ENCODE peak calls at places on chromosomes 11 and 22, in seven cellular contexts. V is body of pancreas; Z is breast epithelium; J is bronchial epithelial cell; E is NB4; Y is stimulated activated CD4-positive, alpha-beta T cell treated with anti-CD3 and anti-CD28 coated beads, Interleukin-12 subunit alpha, Interleukin-12 subunit beta, amount 100 ng/mL, for 4 hours; T is effector memory CD4-positive, alpha-beta T cell. K is an unnamed sample.

GRCh38 chr11:64638017-64638664 is 47.1 kb downstream of the SLC22A12 start:
- DNase-seq in V (no peak), Z (no peak), J (no peak), E (peak), Y (no peak), T (no peak), K (no peak)

GRCh38 chr11:118142081-118142480 is 10.5 kb downstream of the SCN4B start:
- DNase-seq in V (no peak), Z (no peak), J (peak), E (peak), Y (no peak), T (no peak), K (no peak)

GRCh38 chr11:12502041-12502440 is 124.7 kb downstream of the PARVA start:
- DNase-seq in V (no peak), Z (no peak), J (no peak), E (no peak), Y (no peak), T (no peak), K (no peak)

GRCh38 chr11:112260490-112260889 is at the start of gene PLET1:
- DNase-seq in V (no peak), Z (no peak), J (peak), E (no peak), Y (no peak), T (no peak), K (no peak)

GRCh38 chr11:108857382-108857781 is 192.5 kb downstream of the DDX10 start:
- DNase-seq in V (peak), Z (no peak), J (no peak), E (no peak), Y (no peak), T (no peak), K (no peak)

GRCh38 chr11:109043318-109043717 is 378.4 kb downstream of the DDX10 start:
- DNase-seq in V (no peak), Z (no peak), J (no peak), E (no peak), Y (no peak), T (no peak), K (no peak)

GRCh38 chr11:12249590-12250260 is 127.6 kb upstream of the PARVA start:
- DNase-seq in V (peak), Z (peak), J (no peak), E (no peak), Y (no peak), T (no peak), K (peak)

GRCh38 chr22:43635101-43635500 is 177.0 kb downstream of the EFCAB6 start:
- DNase-seq in V (no peak), Z (no peak), J (no peak), E (no peak), Y (no peak), T (no peak), K (no peak)

GRCh38 chr11:106224172-106224571 is 146.7 kb downstream of the AASDHPPT start:
- DNase-seq in V (no peak), Z (no peak), J (no peak), E (no peak), Y (no peak), T (no peak), K (no peak)